ENCODE peak calls at places on chromosomes 4 and X, in six cellular contexts. One of them, this sample, is unnamed.

GRCh38 chrX:114626323-114626722 is 42.4 kb downstream of the HTR2C start:
- DNase-seq in brain microvascular endothelial cell: no peak
- DNase-seq in naive thymus-derived CD4-positive, alpha-beta T cell: no peak
- DNase-seq in GM12878: no peak
- DNase-seq in CD4-positive, alpha-beta memory T cell: no peak
- DNase-seq in neuronal stem cell: no peak
- DNase-seq in this sample: peak

GRCh38 chr4:149166886-149167285 is 648.8 kb downstream of the IQCM start:
- DNase-seq in CD4-positive, alpha-beta memory T cell: no peak
- DNase-seq in brain microvascular endothelial cell: no peak
- DNase-seq in GM12878: no peak
- DNase-seq in naive thymus-derived CD4-positive, alpha-beta T cell: no peak
- DNase-seq in neuronal stem cell: no peak
- DNase-seq in this sample: no peak

GRCh38 chr4:150131581-150132228 is 53.5 kb downstream of the DCLK2 start:
- DNase-seq in naive thymus-derived CD4-positive, alpha-beta T cell: no peak
- DNase-seq in brain microvascular endothelial cell: no peak
- DNase-seq in GM12878: no peak
- DNase-seq in CD4-positive, alpha-beta memory T cell: no peak
- DNase-seq in neuronal stem cell: no peak
- DNase-seq in this sample: no peak

GRCh38 chr4:41468122-41468521 is 69.8 kb upstream of the LIMCH1 start:
- DNase-seq in GM12878: no peak
- DNase-seq in brain microvascular endothelial cell: no peak
- DNase-seq in CD4-positive, alpha-beta memory T cell: no peak
- DNase-seq in neuronal stem cell: no peak
- DNase-seq in naive thymus-derived CD4-positive, alpha-beta T cell: no peak
- DNase-seq in this sample: peak

GRCh38 chr4:165384186-165384585 is 5.4 kb downstream of the CPE start:
- DNase-seq in neuronal stem cell: no peak
- DNase-seq in GM12878: no peak
- DNase-seq in naive thymus-derived CD4-positive, alpha-beta T cell: no peak
- DNase-seq in brain microvascular endothelial cell: no peak
- DNase-seq in CD4-positive, alpha-beta memory T cell: no peak
- DNase-seq in this sample: no peak

GRCh38 chr4:8006471-8006870 is 66.8 kb upstream of the AFAP1 start:
- DNase-seq in GM12878: no peak
- DNase-seq in brain microvascular endothelial cell: no peak
- DNase-seq in naive thymus-derived CD4-positive, alpha-beta T cell: no peak
- DNase-seq in CD4-positive, alpha-beta memory T cell: no peak
- DNase-seq in neuronal stem cell: no peak
- DNase-seq in this sample: peak

GRCh38 chr4:12016729-12017128 is 588.0 kb upstream of the HS3ST1 start:
- DNase-seq in brain microvascular endothelial cell: no peak
- DNase-seq in neuronal stem cell: no peak
- DNase-seq in naive thymus-derived CD4-positive, alpha-beta T cell: no peak
- DNase-seq in GM12878: no peak
- DNase-seq in CD4-positive, alpha-beta memory T cell: no peak
- DNase-seq in this sample: no peak

GRCh38 chr4:140296335-140296753 is 77.1 kb upstream of the SCOC start:
- DNase-seq in neuronal stem cell: no peak
- DNase-seq in naive thymus-derived CD4-positive, alpha-beta T cell: no peak
- DNase-seq in GM12878: no peak
- DNase-seq in brain microvascular endothelial cell: peak
- DNase-seq in CD4-positive, alpha-beta memory T cell: no peak
- DNase-seq in this sample: peak

GRCh38 chrX:154751669-154752271 is 893 bp upstream of the GAB3 start:
- DNase-seq in neuronal stem cell: no peak
- DNase-seq in naive thymus-derived CD4-positive, alpha-beta T cell: no peak
- DNase-seq in GM12878: no peak
- DNase-seq in brain microvascular endothelial cell: no peak
- DNase-seq in CD4-positive, alpha-beta memory T cell: no peak
- DNase-seq in this sample: peak

GRCh38 chrX:141314441-141314840 is 72.1 kb upstream of the SPANXC start:
- DNase-seq in CD4-positive, alpha-beta memory T cell: no peak
- DNase-seq in neuronal stem cell: no peak
- DNase-seq in brain microvascular endothelial cell: no peak
- DNase-seq in GM12878: no peak
- DNase-seq in naive thymus-derived CD4-positive, alpha-beta T cell: no peak
- DNase-seq in this sample: no peak

GRCh38 chr4:93830090-93830818 is 1.7 kb downstream of the ATOH1 start:
- DNase-seq in naive thymus-derived CD4-positive, alpha-beta T cell: no peak
- DNase-seq in brain microvascular endothelial cell: no peak
- DNase-seq in CD4-positive, alpha-beta memory T cell: no peak
- DNase-seq in neuronal stem cell: peak
- DNase-seq in GM12878: no peak
- DNase-seq in this sample: no peak

GRCh38 chrX:23854945-23855344 is 52.8 kb downstream of the APOO start:
- DNase-seq in CD4-positive, alpha-beta memory T cell: no peak
- DNase-seq in GM12878: no peak
- DNase-seq in brain microvascular endothelial cell: no peak
- DNase-seq in naive thymus-derived CD4-positive, alpha-beta T cell: no peak
- DNase-seq in neuronal stem cell: no peak
- DNase-seq in this sample: no peak

GRCh38 chrX:41335590-41336331 is 1.8 kb downstream of the DDX3X start:
- DNase-seq in GM12878: no peak
- DNase-seq in neuronal stem cell: no peak
- DNase-seq in CD4-positive, alpha-beta memory T cell: no peak
- DNase-seq in brain microvascular endothelial cell: peak
- DNase-seq in naive thymus-derived CD4-positive, alpha-beta T cell: peak
- DNase-seq in this sample: no peak
- H3K27ac ChIP-seq in GM12878: peak
- H3K27ac ChIP-seq in neuronal stem cell: no peak
- H3K27ac ChIP-seq in CD4-positive, alpha-beta memory T cell: peak
- H3K27ac ChIP-seq in brain microvascular endothelial cell: peak
- H3K27ac ChIP-seq in naive thymus-derived CD4-positive, alpha-beta T cell: peak
- H3K27ac ChIP-seq in this sample: peak

DNA sequence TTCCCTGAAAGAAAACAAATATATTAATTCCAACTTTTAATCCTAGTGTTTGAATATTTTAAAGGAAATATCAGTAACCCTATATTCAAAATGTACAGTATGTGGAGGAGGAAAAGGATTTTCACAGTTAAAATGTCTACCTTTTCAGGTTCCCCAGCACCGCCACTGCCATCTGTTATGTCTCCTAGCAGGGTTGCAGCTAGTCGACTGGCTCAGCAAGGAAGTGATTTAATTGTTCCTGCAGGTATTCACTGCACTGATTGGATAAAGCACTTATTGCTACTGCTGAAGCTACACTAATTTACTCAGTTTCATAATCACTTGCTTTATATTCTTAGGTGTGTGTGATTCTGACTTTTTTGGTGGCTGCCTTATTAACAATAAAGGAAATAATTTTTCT is 65.5 kb upstream of the FHDC1 start:
- DNase-seq in GM12878: no peak
- DNase-seq in brain microvascular endothelial cell: no peak
- DNase-seq in naive thymus-derived CD4-positive, alpha-beta T cell: no peak
- DNase-seq in neuronal stem cell: no peak
- DNase-seq in CD4-positive, alpha-beta memory T cell: no peak
- DNase-seq in this sample: no peak
- H3K4me3 ChIP-seq in GM12878: no peak
- H3K4me3 ChIP-seq in brain microvascular endothelial cell: no peak
- H3K4me3 ChIP-seq in naive thymus-derived CD4-positive, alpha-beta T cell: no peak
- H3K4me3 ChIP-seq in neuronal stem cell: no peak
- H3K4me3 ChIP-seq in CD4-positive, alpha-beta memory T cell: no peak
- H3K4me3 ChIP-seq in this sample: no peak

GRCh38 chr4:33837043-33837442 is 2407.3 kb downstream of the ARAP2 start:
- DNase-seq in neuronal stem cell: no peak
- DNase-seq in brain microvascular endothelial cell: peak
- DNase-seq in GM12878: no peak
- DNase-seq in CD4-positive, alpha-beta memory T cell: no peak
- DNase-seq in naive thymus-derived CD4-positive, alpha-beta T cell: no peak
- DNase-seq in this sample: no peak

GRCh38 chr4:33825685-33826084 is 2418.6 kb downstream of the ARAP2 start:
- DNase-seq in CD4-positive, alpha-beta memory T cell: no peak
- DNase-seq in neuronal stem cell: no peak
- DNase-seq in GM12878: no peak
- DNase-seq in naive thymus-derived CD4-positive, alpha-beta T cell: no peak
- DNase-seq in brain microvascular endothelial cell: no peak
- DNase-seq in this sample: no peak

DNA sequence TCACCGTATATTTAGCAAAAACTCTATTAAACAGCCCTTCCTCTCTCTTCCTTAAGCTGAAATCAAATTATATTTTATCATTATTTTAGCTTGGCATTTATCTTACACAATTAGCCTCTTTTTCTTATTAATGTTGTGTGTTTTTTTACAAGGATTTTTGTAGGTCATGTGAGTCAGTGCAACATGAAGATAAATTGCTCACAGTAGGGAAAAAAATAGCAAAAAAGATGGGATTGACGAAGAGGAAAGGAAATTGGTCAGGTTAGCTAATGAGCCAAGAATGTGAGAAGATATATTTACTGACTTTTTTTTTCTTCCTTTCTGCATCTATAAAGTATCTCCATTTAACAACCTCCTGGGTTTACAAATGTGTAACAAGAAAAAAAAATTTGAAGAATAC is 2412.6 kb downstream of the ARAP2 start:
- DNase-seq in naive thymus-derived CD4-positive, alpha-beta T cell: no peak
- DNase-seq in neuronal stem cell: no peak
- DNase-seq in GM12878: no peak
- DNase-seq in brain microvascular endothelial cell: no peak
- DNase-seq in CD4-positive, alpha-beta memory T cell: no peak
- DNase-seq in this sample: no peak
- H3K27ac ChIP-seq in naive thymus-derived CD4-positive, alpha-beta T cell: no peak
- H3K27ac ChIP-seq in neuronal stem cell: no peak
- H3K27ac ChIP-seq in GM12878: no peak
- H3K27ac ChIP-seq in brain microvascular endothelial cell: no peak
- H3K27ac ChIP-seq in CD4-positive, alpha-beta memory T cell: no peak
- H3K27ac ChIP-seq in this sample: no peak

GRCh38 chrX:21747523-21747922 is 10.4 kb downstream of the SMPX start:
- DNase-seq in brain microvascular endothelial cell: no peak
- DNase-seq in neuronal stem cell: no peak
- DNase-seq in GM12878: no peak
- DNase-seq in naive thymus-derived CD4-positive, alpha-beta T cell: no peak
- DNase-seq in CD4-positive, alpha-beta memory T cell: no peak
- DNase-seq in this sample: no peak
- H3K4me3 ChIP-seq in brain microvascular endothelial cell: no peak
- H3K4me3 ChIP-seq in neuronal stem cell: no peak
- H3K4me3 ChIP-seq in GM12878: no peak
- H3K4me3 ChIP-seq in naive thymus-derived CD4-positive, alpha-beta T cell: no peak
- H3K4me3 ChIP-seq in CD4-positive, alpha-beta memory T cell: no peak
- H3K4me3 ChIP-seq in this sample: no peak

DNA sequence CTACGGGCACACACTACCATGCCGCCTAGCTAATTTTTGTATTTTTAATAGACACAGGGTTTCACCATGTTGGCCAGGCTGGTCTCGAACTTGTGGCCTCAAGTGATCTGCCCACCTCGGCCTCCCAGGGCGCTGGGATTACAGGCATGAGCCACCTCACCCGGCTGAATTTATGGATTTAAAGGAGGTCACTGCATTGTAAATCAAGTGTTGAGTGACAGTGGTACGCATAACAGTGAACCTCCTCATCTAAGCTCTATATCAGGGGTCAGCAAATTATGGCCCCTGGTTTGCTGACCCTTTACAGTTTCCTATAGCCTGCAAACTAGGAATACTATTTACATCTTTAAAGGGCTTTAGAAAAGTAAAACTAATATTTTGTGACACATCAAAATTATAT is 2.6 kb upstream of the UXT start:
- DNase-seq in brain microvascular endothelial cell: no peak
- DNase-seq in neuronal stem cell: no peak
- DNase-seq in CD4-positive, alpha-beta memory T cell: no peak
- DNase-seq in naive thymus-derived CD4-positive, alpha-beta T cell: no peak
- DNase-seq in GM12878: no peak
- DNase-seq in this sample: no peak
- H3K27ac ChIP-seq in brain microvascular endothelial cell: peak
- H3K27ac ChIP-seq in neuronal stem cell: no peak
- H3K27ac ChIP-seq in CD4-positive, alpha-beta memory T cell: no peak
- H3K27ac ChIP-seq in naive thymus-derived CD4-positive, alpha-beta T cell: no peak
- H3K27ac ChIP-seq in GM12878: no peak
- H3K27ac ChIP-seq in this sample: no peak

GRCh38 chr4:82551734-82552133 is 10.1 kb downstream of the TMEM150C start:
- DNase-seq in brain microvascular endothelial cell: no peak
- DNase-seq in GM12878: no peak
- DNase-seq in neuronal stem cell: no peak
- DNase-seq in naive thymus-derived CD4-positive, alpha-beta T cell: no peak
- DNase-seq in CD4-positive, alpha-beta memory T cell: no peak
- DNase-seq in this sample: no peak
- H3K4me3 ChIP-seq in brain microvascular endothelial cell: no peak
- H3K4me3 ChIP-seq in GM12878: no peak
- H3K4me3 ChIP-seq in neuronal stem cell: no peak
- H3K4me3 ChIP-seq in naive thymus-derived CD4-positive, alpha-beta T cell: no peak
- H3K4me3 ChIP-seq in CD4-positive, alpha-beta memory T cell: no peak
- H3K4me3 ChIP-seq in this sample: no peak

DNA sequence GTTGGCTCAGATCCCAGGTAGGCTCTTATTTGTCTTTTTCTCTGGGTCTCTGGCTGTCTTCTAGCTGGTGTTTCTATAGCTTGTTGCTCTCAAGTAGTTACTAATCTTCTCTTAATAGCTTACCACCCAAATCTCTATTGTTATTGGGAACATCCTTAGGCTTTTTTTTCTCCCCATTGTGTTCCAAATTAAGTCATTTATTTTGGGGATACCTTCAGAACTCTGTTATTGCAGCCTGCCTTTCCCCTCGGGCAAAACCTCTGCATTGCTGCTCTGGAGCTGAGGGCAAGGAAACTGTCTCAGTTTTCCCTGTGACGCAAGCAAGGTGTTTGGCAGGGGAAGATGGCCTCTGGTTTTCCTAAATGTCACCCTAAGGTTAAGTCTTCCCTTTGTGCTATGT is 338.1 kb upstream of the ZCCHC13 start:
- DNase-seq in GM12878: no peak
- DNase-seq in neuronal stem cell: no peak
- DNase-seq in naive thymus-derived CD4-positive, alpha-beta T cell: no peak
- DNase-seq in brain microvascular endothelial cell: no peak
- DNase-seq in CD4-positive, alpha-beta memory T cell: no peak
- DNase-seq in this sample: no peak
- H3K27ac ChIP-seq in GM12878: no peak
- H3K27ac ChIP-seq in neuronal stem cell: no peak
- H3K27ac ChIP-seq in naive thymus-derived CD4-positive, alpha-beta T cell: no peak
- H3K27ac ChIP-seq in brain microvascular endothelial cell: no peak
- H3K27ac ChIP-seq in CD4-positive, alpha-beta memory T cell: no peak
- H3K27ac ChIP-seq in this sample: peak

GRCh38 chrX:132728296-132728695 is 230.1 kb downstream of the HS6ST2 start:
- DNase-seq in brain microvascular endothelial cell: no peak
- DNase-seq in neuronal stem cell: no peak
- DNase-seq in CD4-positive, alpha-beta memory T cell: no peak
- DNase-seq in naive thymus-derived CD4-positive, alpha-beta T cell: no peak
- DNase-seq in GM12878: no peak
- DNase-seq in this sample: no peak
- H3K4me3 ChIP-seq in brain microvascular endothelial cell: no peak
- H3K4me3 ChIP-seq in neuronal stem cell: no peak
- H3K4me3 ChIP-seq in CD4-positive, alpha-beta memory T cell: no peak
- H3K4me3 ChIP-seq in naive thymus-derived CD4-positive, alpha-beta T cell: no peak
- H3K4me3 ChIP-seq in GM12878: no peak
- H3K4me3 ChIP-seq in this sample: no peak

GRCh38 chr4:163167333-163167626 is 590 bp upstream of the NAF1 start:
- DNase-seq in GM12878: no peak
- DNase-seq in naive thymus-derived CD4-positive, alpha-beta T cell: no peak
- DNase-seq in brain microvascular endothelial cell: no peak
- DNase-seq in CD4-positive, alpha-beta memory T cell: no peak
- DNase-seq in neuronal stem cell: no peak
- DNase-seq in this sample: no peak
- H3K27ac ChIP-seq in GM12878: peak
- H3K27ac ChIP-seq in naive thymus-derived CD4-positive, alpha-beta T cell: peak
- H3K27ac ChIP-seq in brain microvascular endothelial cell: peak
- H3K27ac ChIP-seq in CD4-positive, alpha-beta memory T cell: peak
- H3K27ac ChIP-seq in neuronal stem cell: no peak
- H3K27ac ChIP-seq in this sample: no peak

This sample was measured in thyroid gland.